ENCODE peak calls at places on chromosomes 4 and X, in nine cellular contexts. L is heart right ventricle, W is endothelial cell, Z is lower leg skin, I is cardiac fibroblast, O is suprapubic skin, C is SK-N-SH, T is upper lobe of left lung, K is RWPE1. F is an unnamed sample.
A peak's percentile ranks its signal among the peaks of the same experiment; 100 is the strongest.

GRCh38 chr4:163111588-163111987 is 55.1 kb downstream of the NAF1 start:
- DNase-seq in C (peak; percentile 2), K (no peak), I (peak; percentile 27), W (no peak), Z (no peak), O (no peak), T (no peak), L (no peak), F (no peak)

GRCh38 chr4:83889802-83890201 is 353.9 kb downstream of the GPAT3 start:
- DNase-seq in C (no peak), W (no peak), I (peak; percentile 63), L (no peak), O (no peak), K (peak; percentile 44), T (no peak), Z (no peak), F (no peak)

GRCh38 chrX:68114573-68115199 is 318.6 kb downstream of the OPHN1 start:
- DNase-seq in K (peak; percentile 6), W (no peak), Z (no peak), O (no peak), I (peak; percentile 48), C (no peak), T (no peak), L (no peak), F (no peak)

GRCh38 chrX:111164728-111165127 is 68.7 kb downstream of the PAK3 start:
- DNase-seq in O (no peak), K (no peak), W (peak; percentile 3), T (no peak), I (peak; percentile 0), C (peak; percentile 2), L (no peak), Z (no peak), F (no peak)

GRCh38 chrX:134908235-134908834 is 82.5 kb upstream of the SMIM10 start:
- DNase-seq in O (no peak), I (peak; percentile 52), C (peak; percentile 51), L (no peak), W (no peak), Z (no peak), K (no peak), T (no peak), F (no peak)

GRCh38 chr4:8856835-8857590 is 14.6 kb downstream of the HMX1 start:
- DNase-seq in I (no peak), T (no peak), K (no peak), C (no peak), Z (no peak), L (no peak), W (no peak), O (no peak), F (no peak)

GRCh38 chr4:186840771-186841301 is 117.2 kb upstream of the FAT1 start:
- DNase-seq in T (peak; percentile 58), C (no peak), K (no peak), O (peak; percentile 69), W (no peak), Z (no peak), L (peak; percentile 14), I (peak; percentile 25), F (no peak)

GRCh38 chrX:102599950-102600579 is 750 bp downstream of the ARMCX5 start:
- DNase-seq in Z (no peak), W (no peak), O (no peak), I (peak; percentile 30), T (no peak), K (no peak), C (no peak), L (no peak), F (no peak)

GRCh38 chr4:13126976-13127910 is 356.9 kb downstream of the RAB28 start:
- DNase-seq in C (no peak), I (no peak), O (no peak), K (no peak), Z (no peak), T (no peak), W (no peak), L (no peak), F (no peak)

GRCh38 chr4:61924131-61924530 is 724.0 kb downstream of the ADGRL3 start:
- DNase-seq in Z (no peak), O (no peak), K (no peak), L (no peak), T (no peak), C (no peak), I (no peak), W (no peak), F (no peak)

GRCh38 chr4:59258002-59258401 is 1942.1 kb upstream of the ADGRL3 start:
- DNase-seq in Z (no peak), T (no peak), O (no peak), L (no peak), I (no peak), K (no peak), W (no peak), C (no peak), F (no peak)

GRCh38 chr4:121696641-121697461 is at the start of gene ANXA5:
- DNase-seq in Z (peak; percentile 97), O (peak; percentile 94), I (peak; percentile 86), K (peak; percentile 84), W (peak; percentile 88), T (peak; percentile 98), C (peak; percentile 93), L (peak; percentile 94), F (peak; percentile 26)
- TF ChIP-seq CTCF in Z (no peak), O (no peak), I (peak; percentile 37), K (peak; percentile 49), W (no peak), T (no peak), C (peak; percentile 49), L (peak; percentile 18), F (no peak)

DNA sequence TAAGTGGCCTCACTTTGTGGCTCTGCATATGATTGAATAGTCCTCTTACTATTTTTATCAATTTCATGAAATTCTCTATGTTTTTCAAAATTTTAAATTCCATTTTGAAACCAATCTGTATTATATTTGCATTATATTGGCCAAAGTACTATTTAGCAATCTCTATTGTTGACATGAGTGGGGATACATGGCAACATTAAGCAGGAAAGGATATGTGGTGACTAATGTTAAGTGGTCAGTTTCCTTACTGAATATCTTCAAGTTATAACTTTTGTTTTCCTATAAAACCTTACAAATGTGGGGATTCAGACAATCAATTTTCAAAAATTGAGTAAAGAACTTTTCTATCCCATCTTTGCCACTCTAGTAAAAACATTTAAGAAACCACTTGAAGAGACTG is 10.2 kb downstream of the BBS7 start:
- DNase-seq in Z (no peak), O (no peak), C (no peak), W (no peak), I (peak; percentile 31), K (no peak), L (no peak), T (no peak), F (no peak)
- TF ChIP-seq CTCF in Z (no peak), O (no peak), C (no peak), W (no peak), I (no peak), K (no peak), L (no peak), T (no peak), F (no peak)

DNA sequence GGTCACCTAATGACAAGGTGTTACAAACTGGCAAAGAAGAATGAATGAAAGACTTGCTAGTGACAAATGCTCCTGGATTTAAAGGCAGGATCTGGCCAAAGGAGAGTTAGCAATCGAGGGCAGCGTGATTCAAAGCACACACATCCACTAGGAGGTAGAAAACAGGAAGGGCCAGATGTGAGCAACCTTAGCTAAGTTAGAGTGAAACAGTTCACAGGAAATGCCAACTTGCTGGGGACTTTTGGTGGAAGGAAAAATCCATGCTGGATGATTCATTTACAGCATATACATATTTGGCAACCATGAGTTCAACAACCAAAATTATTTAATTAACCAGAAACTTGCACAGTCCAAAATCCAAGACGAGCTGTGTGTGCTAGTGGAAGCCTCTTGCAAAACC is 276.9 kb downstream of the PTTG2 start:
- DNase-seq in Z (no peak), K (peak; percentile 71), O (no peak), L (no peak), T (no peak), W (no peak), I (peak; percentile 86), C (no peak), F (no peak)
- TF ChIP-seq CTCF in Z (no peak), K (no peak), O (no peak), L (no peak), T (no peak), W (no peak), I (peak; percentile 12), C (no peak), F (no peak)

GRCh38 chr4:98546910-98547544 is 111.4 kb downstream of the TSPAN5 start:
- DNase-seq in Z (no peak), C (no peak), K (no peak), W (no peak), L (peak; percentile 17), O (no peak), T (peak; percentile 29), I (peak; percentile 65), F (no peak)
- TF ChIP-seq CTCF in Z (no peak), C (no peak), K (no peak), W (no peak), L (no peak), O (no peak), T (no peak), I (peak; percentile 31), F (no peak)

DNA sequence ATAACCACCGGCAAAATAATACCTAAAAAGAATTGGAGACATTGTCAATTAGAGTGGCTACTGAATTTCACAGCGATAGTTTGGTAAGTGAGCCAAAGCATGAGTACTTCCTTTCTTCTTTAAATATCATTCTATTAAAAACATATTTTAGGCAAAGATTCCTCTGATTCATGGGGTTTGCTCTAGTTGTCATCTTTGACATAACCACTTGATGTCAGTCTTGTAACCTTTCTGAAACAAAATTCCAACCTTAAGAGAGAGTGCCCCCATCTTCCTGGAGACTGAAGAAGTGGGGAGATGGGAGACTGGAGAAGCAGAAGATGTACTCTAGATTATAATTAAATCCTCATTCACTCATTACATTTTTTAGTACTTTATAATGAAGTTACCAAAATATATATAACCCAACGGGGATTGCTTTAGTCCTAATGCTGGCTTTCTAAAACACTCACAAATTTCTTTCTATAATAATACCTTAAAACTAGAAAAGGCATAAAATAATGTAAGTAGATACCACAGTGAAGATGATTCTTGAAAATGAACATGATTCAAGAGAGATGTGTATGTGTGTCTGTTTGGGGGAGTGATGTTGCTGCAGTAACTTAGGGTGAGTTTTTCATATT is 96.4 kb downstream of the EMCN start:
- DNase-seq in I (peak; percentile 77), W (no peak), O (no peak), L (no peak), T (no peak), C (peak; percentile 11), K (peak; percentile 24), Z (no peak), F (no peak)
- TF ChIP-seq CTCF in I (peak; percentile 58), W (peak; percentile 55), O (no peak), L (peak; percentile 48), T (peak; percentile 37), C (peak; percentile 80), K (peak; percentile 76), Z (no peak), F (peak; percentile 50)

GRCh38 chrX:130826249-130826648 is 76.8 kb downstream of the ENOX2 start:
- DNase-seq in K (no peak), W (no peak), Z (no peak), T (no peak), O (no peak), C (no peak), L (no peak), I (no peak), F (no peak)
- TF ChIP-seq CTCF in K (no peak), W (no peak), Z (no peak), T (no peak), O (no peak), C (no peak), L (no peak), I (no peak), F (no peak)

GRCh38 chrX:70998402-70999027 is 67.6 kb upstream of the SLC7A3 start:
- DNase-seq in C (no peak), W (peak; percentile 15), L (no peak), I (peak; percentile 56), T (no peak), Z (no peak), K (peak; percentile 25), O (no peak), F (no peak)
- TF ChIP-seq CTCF in C (peak; percentile 41), W (no peak), L (no peak), I (peak; percentile 28), T (no peak), Z (no peak), K (peak; percentile 16), O (no peak), F (no peak)